ENCODE peak calls at places on chromosomes 1 and 21, in seven cellular contexts. One of them, this sample, is unnamed.

GRCh38 chr1:68542586-68542985 is 45.7 kb upstream of the DEPDC1 start:
- DNase-seq in AG10803: no peak
- DNase-seq in pancreas: no peak
- DNase-seq in GM13977: no peak
- DNase-seq in tibial nerve: no peak
- DNase-seq in dorsolateral prefrontal cortex: no peak
- DNase-seq in lung: no peak
- DNase-seq in this sample: no peak

GRCh38 chr1:87495870-87496269 is 167.2 kb downstream of the LMO4 start:
- DNase-seq in AG10803: no peak
- DNase-seq in pancreas: no peak
- DNase-seq in GM13977: no peak
- DNase-seq in tibial nerve: no peak
- DNase-seq in dorsolateral prefrontal cortex: no peak
- DNase-seq in lung: no peak
- DNase-seq in this sample: no peak

GRCh38 chr1:204599098-204599497 is 82.9 kb downstream of the MDM4 start:
- DNase-seq in AG10803: no peak
- DNase-seq in pancreas: no peak
- DNase-seq in GM13977: no peak
- DNase-seq in tibial nerve: no peak
- DNase-seq in dorsolateral prefrontal cortex: no peak
- DNase-seq in lung: no peak
- DNase-seq in this sample: no peak

GRCh38 chr1:117201808-117202207 is 8.9 kb downstream of the VTCN1 start:
- DNase-seq in AG10803: no peak
- DNase-seq in pancreas: no peak
- DNase-seq in GM13977: no peak
- DNase-seq in tibial nerve: no peak
- DNase-seq in dorsolateral prefrontal cortex: no peak
- DNase-seq in lung: no peak
- DNase-seq in this sample: no peak

GRCh38 chr21:41821081-41821755 is 54.4 kb upstream of the RIPK4 start:
- DNase-seq in AG10803: no peak
- DNase-seq in pancreas: no peak
- DNase-seq in GM13977: no peak
- DNase-seq in tibial nerve: no peak
- DNase-seq in dorsolateral prefrontal cortex: no peak
- DNase-seq in lung: no peak
- DNase-seq in this sample: no peak

GRCh38 chr1:15949453-15950245 is 26.3 kb downstream of the ZBTB17 start:
- DNase-seq in AG10803: peak
- DNase-seq in pancreas: peak
- DNase-seq in GM13977: peak
- DNase-seq in tibial nerve: peak
- DNase-seq in dorsolateral prefrontal cortex: no peak
- DNase-seq in lung: peak
- DNase-seq in this sample: peak

GRCh38 chr1:1318131-1318652 is 6.3 kb downstream of the INTS11 start:
- DNase-seq in AG10803: peak
- DNase-seq in pancreas: peak
- DNase-seq in GM13977: no peak
- DNase-seq in tibial nerve: peak
- DNase-seq in dorsolateral prefrontal cortex: no peak
- DNase-seq in lung: peak
- DNase-seq in this sample: no peak

GRCh38 chr1:36511804-36512798 is 29.4 kb upstream of the CSF3R start:
- DNase-seq in AG10803: no peak
- DNase-seq in pancreas: no peak
- DNase-seq in GM13977: no peak
- DNase-seq in tibial nerve: no peak
- DNase-seq in dorsolateral prefrontal cortex: no peak
- DNase-seq in lung: no peak
- DNase-seq in this sample: no peak

GRCh38 chr1:29532285-29532684 is 296.0 kb downstream of the PTPRU start:
- DNase-seq in AG10803: no peak
- DNase-seq in pancreas: no peak
- DNase-seq in GM13977: no peak
- DNase-seq in tibial nerve: no peak
- DNase-seq in dorsolateral prefrontal cortex: no peak
- DNase-seq in lung: peak
- DNase-seq in this sample: no peak

GRCh38 chr21:20538039-20538658 is 460.1 kb upstream of the NCAM2 start:
- DNase-seq in AG10803: no peak
- DNase-seq in pancreas: no peak
- DNase-seq in GM13977: no peak
- DNase-seq in tibial nerve: no peak
- DNase-seq in dorsolateral prefrontal cortex: no peak
- DNase-seq in lung: no peak
- DNase-seq in this sample: no peak

GRCh38 chr1:5811419-5811818 is 180.8 kb downstream of the NPHP4 start:
- DNase-seq in AG10803: no peak
- DNase-seq in pancreas: no peak
- DNase-seq in GM13977: no peak
- DNase-seq in tibial nerve: no peak
- DNase-seq in dorsolateral prefrontal cortex: no peak
- DNase-seq in lung: no peak
- DNase-seq in this sample: no peak

GRCh38 chr1:87730274-87731222 is 401.9 kb downstream of the LMO4 start:
- DNase-seq in AG10803: no peak
- DNase-seq in pancreas: no peak
- DNase-seq in GM13977: no peak
- DNase-seq in tibial nerve: no peak
- DNase-seq in dorsolateral prefrontal cortex: no peak
- DNase-seq in lung: no peak
- DNase-seq in this sample: no peak

GRCh38 chr21:37551406-37552355 is 185.1 kb downstream of the DYRK1A start:
- DNase-seq in AG10803: peak
- DNase-seq in pancreas: no peak
- DNase-seq in GM13977: no peak
- DNase-seq in tibial nerve: no peak
- DNase-seq in dorsolateral prefrontal cortex: peak
- DNase-seq in lung: peak
- DNase-seq in this sample: no peak

GRCh38 chr1:53135735-53136114 is 6.7 kb downstream of the SLC1A7 start:
- DNase-seq in AG10803: peak
- DNase-seq in pancreas: no peak
- DNase-seq in GM13977: no peak
- DNase-seq in tibial nerve: peak
- DNase-seq in dorsolateral prefrontal cortex: no peak
- DNase-seq in lung: no peak
- DNase-seq in this sample: no peak

GRCh38 chr1:17661546-17662157 is 93.5 kb upstream of the ACTL8 start:
- DNase-seq in AG10803: peak
- DNase-seq in pancreas: peak
- DNase-seq in GM13977: peak
- DNase-seq in tibial nerve: peak
- DNase-seq in dorsolateral prefrontal cortex: peak
- DNase-seq in lung: peak
- DNase-seq in this sample: peak

GRCh38 chr1:51444096-51444495 is 75.0 kb downstream of the EPS15 start:
- DNase-seq in AG10803: no peak
- DNase-seq in pancreas: no peak
- DNase-seq in GM13977: peak
- DNase-seq in tibial nerve: no peak
- DNase-seq in dorsolateral prefrontal cortex: no peak
- DNase-seq in lung: no peak
- DNase-seq in this sample: peak

GRCh38 chr1:170471310-170471839 is 60.6 kb upstream of the GORAB start:
- DNase-seq in AG10803: peak
- DNase-seq in pancreas: no peak
- DNase-seq in GM13977: no peak
- DNase-seq in tibial nerve: no peak
- DNase-seq in dorsolateral prefrontal cortex: no peak
- DNase-seq in lung: no peak
- DNase-seq in this sample: no peak

GRCh38 chr1:188240772-188241406 is 1412.1 kb downstream of the PLA2G4A start:
- DNase-seq in AG10803: no peak
- DNase-seq in pancreas: no peak
- DNase-seq in GM13977: no peak
- DNase-seq in tibial nerve: no peak
- DNase-seq in dorsolateral prefrontal cortex: no peak
- DNase-seq in lung: no peak
- DNase-seq in this sample: no peak

GRCh38 chr1:232162001-232162400 is 467.9 kb downstream of the SIPA1L2 start:
- DNase-seq in AG10803: no peak
- DNase-seq in pancreas: no peak
- DNase-seq in GM13977: no peak
- DNase-seq in tibial nerve: no peak
- DNase-seq in dorsolateral prefrontal cortex: no peak
- DNase-seq in lung: no peak
- DNase-seq in this sample: no peak

DNA sequence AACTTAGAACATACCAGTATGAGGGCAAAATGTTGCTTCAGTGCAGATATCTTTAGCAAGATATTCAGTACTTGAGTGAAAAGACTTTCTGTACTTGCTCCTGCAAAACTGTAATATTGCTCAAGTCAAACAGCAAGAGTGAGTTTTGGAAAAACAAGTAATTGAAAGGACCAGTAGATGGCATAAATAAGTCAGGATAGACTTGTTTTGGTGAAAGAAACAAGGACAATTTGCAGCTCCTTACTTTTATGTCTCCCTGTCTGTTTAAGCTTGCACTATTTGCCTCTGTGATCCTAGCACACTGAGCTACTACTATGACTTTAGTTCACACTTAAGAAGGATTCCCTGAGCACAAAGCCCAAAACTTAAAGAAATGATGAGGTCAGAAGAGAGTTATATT is 39.1 kb downstream of the IFI44 start:
- DNase-seq in AG10803: peak
- DNase-seq in pancreas: no peak
- DNase-seq in GM13977: peak
- DNase-seq in tibial nerve: no peak
- DNase-seq in dorsolateral prefrontal cortex: no peak
- DNase-seq in lung: no peak
- DNase-seq in this sample: no peak
- TF ChIP-seq CTCF in AG10803: peak
- TF ChIP-seq CTCF in pancreas: no peak
- TF ChIP-seq CTCF in GM13977: no peak
- TF ChIP-seq CTCF in tibial nerve: no peak
- TF ChIP-seq CTCF in dorsolateral prefrontal cortex: no peak
- TF ChIP-seq CTCF in lung: no peak
- TF ChIP-seq CTCF in this sample: no peak

GRCh38 chr1:209101106-209101505 is 482.4 kb upstream of the CAMK1G start:
- DNase-seq in AG10803: no peak
- DNase-seq in pancreas: no peak
- DNase-seq in GM13977: no peak
- DNase-seq in tibial nerve: no peak
- DNase-seq in dorsolateral prefrontal cortex: no peak
- DNase-seq in lung: no peak
- DNase-seq in this sample: no peak

GRCh38 chr1:209103135-209103534 is 480.4 kb upstream of the CAMK1G start:
- DNase-seq in AG10803: no peak
- DNase-seq in pancreas: no peak
- DNase-seq in GM13977: peak
- DNase-seq in tibial nerve: no peak
- DNase-seq in dorsolateral prefrontal cortex: peak
- DNase-seq in lung: no peak
- DNase-seq in this sample: peak

GRCh38 chr1:209104646-209105045 is 478.9 kb upstream of the CAMK1G start:
- DNase-seq in AG10803: no peak
- DNase-seq in pancreas: no peak
- DNase-seq in GM13977: no peak
- DNase-seq in tibial nerve: no peak
- DNase-seq in dorsolateral prefrontal cortex: no peak
- DNase-seq in lung: no peak
- DNase-seq in this sample: no peak

GRCh38 chr1:209105769-209106168 is 477.7 kb upstream of the CAMK1G start:
- DNase-seq in AG10803: no peak
- DNase-seq in pancreas: no peak
- DNase-seq in GM13977: no peak
- DNase-seq in tibial nerve: no peak
- DNase-seq in dorsolateral prefrontal cortex: no peak
- DNase-seq in lung: no peak
- DNase-seq in this sample: no peak

DNA sequence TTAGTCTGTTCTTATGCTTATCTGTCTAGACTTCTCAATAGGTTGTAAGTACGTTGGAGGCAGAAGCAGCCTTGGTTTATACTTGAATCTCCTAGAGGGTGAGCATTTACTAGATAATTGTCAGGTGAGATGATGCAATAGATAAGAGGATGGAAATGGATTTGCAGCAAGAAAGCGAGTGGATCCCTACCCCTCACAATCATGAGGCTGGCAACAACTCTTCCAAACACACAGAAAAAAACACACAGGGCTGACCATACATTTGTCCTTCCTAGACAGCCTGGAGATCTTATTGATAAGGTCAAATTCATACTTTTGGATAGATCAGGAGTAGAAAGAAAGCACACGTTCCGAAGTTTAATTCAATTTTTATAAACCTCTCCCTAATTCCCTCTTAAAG is 481.4 kb upstream of the CAMK1G start:
- DNase-seq in AG10803: no peak
- DNase-seq in pancreas: no peak
- DNase-seq in GM13977: no peak
- DNase-seq in tibial nerve: no peak
- DNase-seq in dorsolateral prefrontal cortex: no peak
- DNase-seq in lung: no peak
- DNase-seq in this sample: no peak
- TF ChIP-seq CTCF in AG10803: no peak
- TF ChIP-seq CTCF in pancreas: no peak
- TF ChIP-seq CTCF in GM13977: no peak
- TF ChIP-seq CTCF in tibial nerve: no peak
- TF ChIP-seq CTCF in dorsolateral prefrontal cortex: no peak
- TF ChIP-seq CTCF in lung: no peak
- TF ChIP-seq CTCF in this sample: no peak

DNA sequence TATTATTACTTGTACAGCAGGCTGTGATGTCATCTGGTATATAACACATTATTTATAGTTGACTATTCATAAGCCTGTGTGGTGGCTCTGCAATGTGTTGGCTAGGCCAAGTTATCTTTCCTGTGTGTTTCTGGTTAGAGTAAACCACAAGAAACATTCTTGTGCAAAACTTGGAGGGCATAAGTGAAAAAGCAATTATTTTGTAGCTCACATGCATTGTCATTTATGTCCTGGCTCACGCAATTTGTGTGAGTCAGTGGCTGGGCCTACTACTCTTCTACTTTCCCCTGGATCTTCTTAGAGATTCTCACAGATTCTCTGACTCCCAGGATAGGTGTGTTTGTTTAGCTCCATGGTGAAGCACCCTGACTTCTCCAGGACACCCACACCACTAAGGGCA is 59.3 kb downstream of the PTGS2 start:
- DNase-seq in AG10803: peak
- DNase-seq in pancreas: no peak
- DNase-seq in GM13977: peak
- DNase-seq in tibial nerve: no peak
- DNase-seq in dorsolateral prefrontal cortex: no peak
- DNase-seq in lung: no peak
- DNase-seq in this sample: no peak
- TF ChIP-seq CTCF in AG10803: no peak
- TF ChIP-seq CTCF in pancreas: no peak
- TF ChIP-seq CTCF in GM13977: no peak
- TF ChIP-seq CTCF in tibial nerve: no peak
- TF ChIP-seq CTCF in dorsolateral prefrontal cortex: no peak
- TF ChIP-seq CTCF in lung: no peak
- TF ChIP-seq CTCF in this sample: no peak

DNA sequence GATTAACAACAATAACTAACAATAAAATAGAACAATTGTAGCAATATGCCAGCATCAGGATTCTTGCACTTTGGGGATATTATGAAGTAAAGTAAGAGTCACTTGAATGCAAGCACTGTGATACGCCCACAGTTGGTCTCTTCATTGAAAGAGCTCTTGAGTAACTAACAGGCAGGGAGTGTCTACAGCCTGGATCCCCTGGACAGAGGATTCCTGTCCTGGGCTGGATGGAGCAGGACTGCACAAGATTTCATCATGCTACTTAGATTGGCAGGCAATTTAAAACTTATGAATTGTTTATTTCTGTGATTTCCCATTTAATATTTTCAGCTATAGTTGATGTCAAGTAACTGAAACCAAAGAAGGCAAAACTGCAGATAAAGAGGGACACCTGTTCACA is 13.7 kb upstream of the KRTAP19-5 start:
- DNase-seq in AG10803: no peak
- DNase-seq in pancreas: no peak
- DNase-seq in GM13977: no peak
- DNase-seq in tibial nerve: no peak
- DNase-seq in dorsolateral prefrontal cortex: no peak
- DNase-seq in lung: no peak
- DNase-seq in this sample: no peak
- TF ChIP-seq CTCF in AG10803: no peak
- TF ChIP-seq CTCF in pancreas: no peak
- TF ChIP-seq CTCF in GM13977: no peak
- TF ChIP-seq CTCF in tibial nerve: no peak
- TF ChIP-seq CTCF in dorsolateral prefrontal cortex: no peak
- TF ChIP-seq CTCF in lung: no peak
- TF ChIP-seq CTCF in this sample: no peak

This sample was measured in GM20000.